ENCODE peak calls at places on chromosomes 6 and 20, in seven cellular contexts. O, Q, J, L, H, X and A are unnamed samples.

GRCh38 chr20:51396365-51396909 is 146.1 kb downstream of the NFATC2 start:
- DNase-seq in O (no peak), Q (no peak), J (no peak), L (no peak), H (no peak), X (no peak), A (no peak)

GRCh38 chr20:2692036-2692885 is at the start of gene EBF4:
- DNase-seq in O (no peak), Q (no peak), J (peak), L (peak), H (no peak), X (no peak), A (no peak)

GRCh38 chr6:165049362-165049761 is 260.0 kb downstream of the C6orf118 start:
- DNase-seq in O (peak), Q (no peak), J (peak), L (peak), H (no peak), X (no peak), A (no peak)

GRCh38 chr6:73732845-73733675 is 37.1 kb downstream of the CD109 start:
- DNase-seq in O (peak), Q (peak), J (peak), L (peak), H (peak), X (peak), A (no peak)

GRCh38 chr20:31678389-31679356 is 41.0 kb downstream of the COX4I2 start:
- DNase-seq in O (no peak), Q (no peak), J (no peak), L (peak), H (no peak), X (no peak), A (no peak)

GRCh38 chr6:46234156-46234556 is 63.4 kb upstream of the ENPP5 start:
- DNase-seq in O (no peak), Q (no peak), J (no peak), L (no peak), H (no peak), X (no peak), A (no peak)

GRCh38 chr6:9195322-9195721 is 760.0 kb upstream of the SLC35B3 start:
- DNase-seq in O (no peak), Q (no peak), J (no peak), L (no peak), H (no peak), X (no peak), A (no peak)

GRCh38 chr6:99522531-99522930 is 7.3 kb upstream of the USP45 start:
- DNase-seq in O (no peak), Q (no peak), J (no peak), L (peak), H (no peak), X (peak), A (peak)

GRCh38 chr20:41453006-41453950 is 86.7 kb upstream of the EMILIN3 start:
- DNase-seq in O (no peak), Q (no peak), J (no peak), L (no peak), H (no peak), X (no peak), A (no peak)

GRCh38 chr20:17502105-17502504 is 29.1 kb downstream of the BFSP1 start:
- DNase-seq in O (no peak), Q (no peak), J (no peak), L (no peak), H (no peak), X (no peak), A (no peak)

GRCh38 chr6:15572296-15573016 is 90.4 kb downstream of the DTNBP1 start:
- DNase-seq in O (no peak), Q (no peak), J (no peak), L (no peak), H (no peak), X (no peak), A (no peak)

GRCh38 chr6:147194652-147195403 is 9.4 kb upstream of the STXBP5 start:
- DNase-seq in O (peak), Q (peak), J (no peak), L (peak), H (no peak), X (no peak), A (no peak)

GRCh38 chr20:51622004-51622874 is 79.7 kb upstream of the NFATC2 start:
- DNase-seq in O (no peak), Q (no peak), J (no peak), L (peak), H (no peak), X (no peak), A (no peak)

GRCh38 chr20:59584278-59584925 is 19.9 kb upstream of the PHACTR3 start:
- DNase-seq in O (no peak), Q (no peak), J (no peak), L (no peak), H (no peak), X (no peak), A (no peak)

GRCh38 chr6:44227138-44227770 is 3.9 kb downstream of the SLC29A1 start:
- DNase-seq in O (no peak), Q (no peak), J (no peak), L (no peak), H (no peak), X (no peak), A (no peak)

GRCh38 chr6:80182291-80182690 is 75.8 kb downstream of the BCKDHB start:
- DNase-seq in O (no peak), Q (no peak), J (no peak), L (peak), H (no peak), X (no peak), A (no peak)

GRCh38 chr6:26020983-26021349 is 58.4 kb downstream of the TRIM38 start:
- DNase-seq in O (peak), Q (peak), J (peak), L (peak), H (peak), X (no peak), A (no peak)

GRCh38 chr6:33958208-33958862 is 154.5 kb upstream of the MLN start:
- DNase-seq in O (peak), Q (no peak), J (no peak), L (no peak), H (peak), X (no peak), A (no peak)